ENCODE peak calls at places on chromosomes 2 and 18, in six cellular contexts. One of them, this sample, is unnamed.

GRCh38 chr18:23398401-23398800 is 54.7 kb upstream of the RIOK3 start:
- DNase-seq in globus pallidus: no peak
- DNase-seq in GM23248: peak
- DNase-seq in fibroblast of the aortic adventitia: no peak
- DNase-seq in hepatocyte: no peak
- DNase-seq in ureter: no peak
- DNase-seq in this sample: no peak

GRCh38 chr2:128420776-128421175 is 102.1 kb upstream of the HS6ST1 start:
- DNase-seq in fibroblast of the aortic adventitia: no peak
- DNase-seq in hepatocyte: no peak
- DNase-seq in ureter: no peak
- DNase-seq in GM23248: no peak
- DNase-seq in globus pallidus: no peak
- DNase-seq in this sample: no peak

GRCh38 chr2:45675130-45675812 is 23.8 kb downstream of the PRKCE start:
- DNase-seq in fibroblast of the aortic adventitia: peak
- DNase-seq in hepatocyte: peak
- DNase-seq in GM23248: peak
- DNase-seq in globus pallidus: no peak
- DNase-seq in ureter: peak
- DNase-seq in this sample: no peak

GRCh38 chr2:195318440-195319111 is 338.4 kb upstream of the SLC39A10 start:
- DNase-seq in ureter: no peak
- DNase-seq in globus pallidus: peak
- DNase-seq in GM23248: peak
- DNase-seq in fibroblast of the aortic adventitia: peak
- DNase-seq in hepatocyte: peak
- DNase-seq in this sample: peak

GRCh38 chr18:80192653-80193385 is 54.5 kb downstream of the PARD6G start:
- DNase-seq in hepatocyte: no peak
- DNase-seq in ureter: peak
- DNase-seq in GM23248: no peak
- DNase-seq in globus pallidus: no peak
- DNase-seq in fibroblast of the aortic adventitia: no peak
- DNase-seq in this sample: no peak

GRCh38 chr18:11488175-11488574 is 121.2 kb upstream of the SLC35G4 start:
- DNase-seq in hepatocyte: no peak
- DNase-seq in ureter: no peak
- DNase-seq in globus pallidus: no peak
- DNase-seq in fibroblast of the aortic adventitia: peak
- DNase-seq in GM23248: peak
- DNase-seq in this sample: no peak

GRCh38 chr2:68251855-68252406 is 401 bp downstream of the PPP3R1 start:
- DNase-seq in GM23248: peak
- DNase-seq in fibroblast of the aortic adventitia: no peak
- DNase-seq in hepatocyte: peak
- DNase-seq in ureter: peak
- DNase-seq in globus pallidus: no peak
- DNase-seq in this sample: peak

GRCh38 chr2:217798191-217798590 is 204.6 kb downstream of the TNS1 start:
- DNase-seq in GM23248: no peak
- DNase-seq in hepatocyte: no peak
- DNase-seq in fibroblast of the aortic adventitia: no peak
- DNase-seq in ureter: peak
- DNase-seq in globus pallidus: no peak
- DNase-seq in this sample: no peak

GRCh38 chr2:165155152-165155551 is 48.7 kb downstream of the SCN3A start:
- DNase-seq in globus pallidus: no peak
- DNase-seq in ureter: no peak
- DNase-seq in hepatocyte: no peak
- DNase-seq in GM23248: no peak
- DNase-seq in fibroblast of the aortic adventitia: no peak
- DNase-seq in this sample: no peak

GRCh38 chr18:75350440-75350839 is 77.1 kb downstream of the SMIM21 start:
- DNase-seq in fibroblast of the aortic adventitia: no peak
- DNase-seq in GM23248: no peak
- DNase-seq in ureter: no peak
- DNase-seq in hepatocyte: peak
- DNase-seq in globus pallidus: no peak
- DNase-seq in this sample: no peak

GRCh38 chr2:232486558-232487384 is 863 bp downstream of the ECEL1 start:
- DNase-seq in fibroblast of the aortic adventitia: no peak
- DNase-seq in GM23248: no peak
- DNase-seq in hepatocyte: no peak
- DNase-seq in ureter: no peak
- DNase-seq in globus pallidus: no peak
- DNase-seq in this sample: no peak

GRCh38 chr2:230930928-230931555 is 6.0 kb upstream of the GPR55 start:
- DNase-seq in GM23248: no peak
- DNase-seq in fibroblast of the aortic adventitia: no peak
- DNase-seq in hepatocyte: no peak
- DNase-seq in globus pallidus: no peak
- DNase-seq in ureter: no peak
- DNase-seq in this sample: no peak

GRCh38 chr2:128788636-128789220 is 470.1 kb upstream of the HS6ST1 start:
- DNase-seq in hepatocyte: no peak
- DNase-seq in fibroblast of the aortic adventitia: no peak
- DNase-seq in GM23248: no peak
- DNase-seq in globus pallidus: no peak
- DNase-seq in ureter: no peak
- DNase-seq in this sample: no peak

GRCh38 chr2:27583390-27583915 is 611 bp downstream of the ZNF512 start:
- DNase-seq in ureter: no peak
- DNase-seq in fibroblast of the aortic adventitia: peak
- DNase-seq in hepatocyte: peak
- DNase-seq in GM23248: peak
- DNase-seq in globus pallidus: peak
- DNase-seq in this sample: no peak

GRCh38 chr18:58842978-58843661 is 21.6 kb upstream of the ZNF532 start:
- DNase-seq in GM23248: no peak
- DNase-seq in ureter: no peak
- DNase-seq in fibroblast of the aortic adventitia: no peak
- DNase-seq in hepatocyte: no peak
- DNase-seq in globus pallidus: no peak
- DNase-seq in this sample: no peak

GRCh38 chr2:228581731-228582130 is 400.2 kb upstream of the SPHKAP start:
- DNase-seq in hepatocyte: no peak
- DNase-seq in globus pallidus: no peak
- DNase-seq in fibroblast of the aortic adventitia: no peak
- DNase-seq in ureter: no peak
- DNase-seq in GM23248: no peak
- DNase-seq in this sample: no peak

GRCh38 chr2:44936715-44937687 is 4.5 kb upstream of the SIX3 start:
- DNase-seq in globus pallidus: no peak
- DNase-seq in hepatocyte: no peak
- DNase-seq in ureter: no peak
- DNase-seq in fibroblast of the aortic adventitia: no peak
- DNase-seq in GM23248: no peak
- DNase-seq in this sample: no peak

GRCh38 chr2:240310645-240311044 is 124.8 kb upstream of the GPC1 start:
- DNase-seq in hepatocyte: no peak
- DNase-seq in ureter: no peak
- DNase-seq in globus pallidus: no peak
- DNase-seq in GM23248: no peak
- DNase-seq in fibroblast of the aortic adventitia: no peak
- DNase-seq in this sample: no peak

GRCh38 chr18:27483266-27483665 is 298.2 kb upstream of the CHST9 start:
- DNase-seq in hepatocyte: no peak
- DNase-seq in globus pallidus: no peak
- DNase-seq in GM23248: no peak
- DNase-seq in ureter: no peak
- DNase-seq in fibroblast of the aortic adventitia: no peak
- DNase-seq in this sample: no peak

GRCh38 chr18:62883937-62884735 is 168.8 kb downstream of the PHLPP1 start:
- DNase-seq in ureter: no peak
- DNase-seq in GM23248: no peak
- DNase-seq in hepatocyte: no peak
- DNase-seq in globus pallidus: no peak
- DNase-seq in fibroblast of the aortic adventitia: no peak
- DNase-seq in this sample: no peak

GRCh38 chr18:31217038-31217437 is 54.4 kb upstream of the DSC1 start:
- DNase-seq in fibroblast of the aortic adventitia: no peak
- DNase-seq in hepatocyte: no peak
- DNase-seq in GM23248: no peak
- DNase-seq in globus pallidus: no peak
- DNase-seq in ureter: peak
- DNase-seq in this sample: no peak

GRCh38 chr2:219702796-219703545 is 75.5 kb downstream of the SLC4A3 start:
- DNase-seq in fibroblast of the aortic adventitia: peak
- DNase-seq in globus pallidus: no peak
- DNase-seq in ureter: no peak
- DNase-seq in hepatocyte: peak
- DNase-seq in GM23248: no peak
- DNase-seq in this sample: no peak

GRCh38 chr2:7145707-7146106 is 228.5 kb downstream of the RNF144A start:
- DNase-seq in globus pallidus: no peak
- DNase-seq in ureter: no peak
- DNase-seq in fibroblast of the aortic adventitia: no peak
- DNase-seq in GM23248: no peak
- DNase-seq in hepatocyte: no peak
- DNase-seq in this sample: no peak

GRCh38 chr2:232000439-232000838 is 38.9 kb downstream of the DIS3L2 start:
- DNase-seq in fibroblast of the aortic adventitia: no peak
- DNase-seq in hepatocyte: no peak
- DNase-seq in ureter: no peak
- DNase-seq in globus pallidus: no peak
- DNase-seq in GM23248: no peak
- DNase-seq in this sample: no peak

GRCh38 chr18:56921888-56922480 is 224.9 kb upstream of the BOD1L2 start:
- DNase-seq in ureter: no peak
- DNase-seq in hepatocyte: no peak
- DNase-seq in GM23248: no peak
- DNase-seq in fibroblast of the aortic adventitia: no peak
- DNase-seq in globus pallidus: no peak
- DNase-seq in this sample: no peak

GRCh38 chr2:73896362-73897239 is 3.8 kb downstream of the ACTG2 start:
- DNase-seq in hepatocyte: no peak
- DNase-seq in GM23248: peak
- DNase-seq in fibroblast of the aortic adventitia: peak
- DNase-seq in ureter: no peak
- DNase-seq in globus pallidus: no peak
- DNase-seq in this sample: no peak

GRCh38 chr2:72973566-72974435 is 56.5 kb downstream of the EMX1 start:
- DNase-seq in globus pallidus: peak
- DNase-seq in hepatocyte: peak
- DNase-seq in GM23248: peak
- DNase-seq in ureter: no peak
- DNase-seq in fibroblast of the aortic adventitia: peak
- DNase-seq in this sample: peak

GRCh38 chr18:76412818-76413565 is 82.0 kb downstream of the ZNF516 start:
- DNase-seq in fibroblast of the aortic adventitia: peak
- DNase-seq in ureter: no peak
- DNase-seq in GM23248: peak
- DNase-seq in hepatocyte: no peak
- DNase-seq in globus pallidus: no peak
- DNase-seq in this sample: no peak

GRCh38 chr18:48263913-48264506 is 145.2 kb downstream of the ZBTB7C start:
- DNase-seq in globus pallidus: no peak
- DNase-seq in GM23248: peak
- DNase-seq in fibroblast of the aortic adventitia: peak
- DNase-seq in ureter: no peak
- DNase-seq in hepatocyte: no peak
- DNase-seq in this sample: no peak

GRCh38 chr18:76212958-76213357 is 282.1 kb downstream of the ZNF516 start:
- DNase-seq in GM23248: no peak
- DNase-seq in ureter: no peak
- DNase-seq in globus pallidus: no peak
- DNase-seq in hepatocyte: no peak
- DNase-seq in fibroblast of the aortic adventitia: no peak
- DNase-seq in this sample: no peak

GRCh38 chr2:143936758-143937562 is 583.0 kb downstream of the ZEB2 start:
- DNase-seq in globus pallidus: no peak
- DNase-seq in ureter: no peak
- DNase-seq in GM23248: peak
- DNase-seq in fibroblast of the aortic adventitia: peak
- DNase-seq in hepatocyte: peak
- DNase-seq in this sample: peak

GRCh38 chr2:104859310-104860130 is 5.6 kb downstream of the POU3F3 start:
- DNase-seq in hepatocyte: no peak
- DNase-seq in fibroblast of the aortic adventitia: no peak
- DNase-seq in GM23248: no peak
- DNase-seq in globus pallidus: peak
- DNase-seq in ureter: no peak
- DNase-seq in this sample: no peak

GRCh38 chr2:189506514-189506976 is 65.3 kb downstream of the WDR75 start:
- DNase-seq in globus pallidus: no peak
- DNase-seq in hepatocyte: peak
- DNase-seq in ureter: no peak
- DNase-seq in fibroblast of the aortic adventitia: peak
- DNase-seq in GM23248: no peak
- DNase-seq in this sample: no peak

GRCh38 chr18:76573325-76574025 is 78.4 kb upstream of the ZNF516 start:
- DNase-seq in globus pallidus: no peak
- DNase-seq in fibroblast of the aortic adventitia: peak
- DNase-seq in GM23248: peak
- DNase-seq in ureter: no peak
- DNase-seq in hepatocyte: no peak
- DNase-seq in this sample: no peak

GRCh38 chr2:239441261-239441701 is 40.5 kb upstream of the HDAC4 start:
- DNase-seq in ureter: no peak
- DNase-seq in GM23248: no peak
- DNase-seq in fibroblast of the aortic adventitia: no peak
- DNase-seq in hepatocyte: no peak
- DNase-seq in globus pallidus: peak
- DNase-seq in this sample: no peak

GRCh38 chr2:46150445-46150970 is 146.7 kb upstream of the EPAS1 start:
- DNase-seq in ureter: no peak
- DNase-seq in GM23248: no peak
- DNase-seq in fibroblast of the aortic adventitia: no peak
- DNase-seq in globus pallidus: no peak
- DNase-seq in hepatocyte: no peak
- DNase-seq in this sample: no peak

GRCh38 chr18:23640023-23640422 is 22.7 kb downstream of the ANKRD29 start:
- DNase-seq in hepatocyte: peak
- DNase-seq in GM23248: no peak
- DNase-seq in fibroblast of the aortic adventitia: no peak
- DNase-seq in ureter: no peak
- DNase-seq in globus pallidus: no peak
- DNase-seq in this sample: no peak

GRCh38 chr2:9637330-9637729 is 6.5 kb upstream of the YWHAQ start:
- DNase-seq in GM23248: peak
- DNase-seq in ureter: no peak
- DNase-seq in globus pallidus: peak
- DNase-seq in fibroblast of the aortic adventitia: peak
- DNase-seq in hepatocyte: no peak
- DNase-seq in this sample: no peak